ENCODE peak calls at places on chromosomes 2 and 18, in four cellular contexts. V, K, Q and A are unnamed samples.

GRCh38 chr2:208373460-208374089 is 33.0 kb upstream of the PTH2R start:
- DNase-seq in V (peak), K (peak), Q (no peak), A (peak)

GRCh38 chr18:49562481-49563129 is 748 bp downstream of the LIPG start:
- DNase-seq in V (no peak), K (peak), Q (no peak), A (peak)

GRCh38 chr18:48994044-48994651 is 43.4 kb upstream of the SMAD7 start:
- DNase-seq in V (no peak), K (no peak), Q (no peak), A (no peak)

GRCh38 chr18:10053861-10054260 is 140.0 kb downstream of the VAPA start:
- DNase-seq in V (no peak), K (no peak), Q (peak), A (no peak)

GRCh38 chr2:174344716-174345472 is 10.1 kb downstream of the SP9 start:
- DNase-seq in V (no peak), K (peak), Q (no peak), A (peak)

GRCh38 chr2:72389447-72389846 is 241.8 kb upstream of the CYP26B1 start:
- DNase-seq in V (no peak), K (no peak), Q (no peak), A (no peak)

GRCh38 chr2:102460467-102460866 is 12.6 kb upstream of the SLC9A4 start:
- DNase-seq in V (no peak), K (no peak), Q (no peak), A (no peak)

GRCh38 chr2:173959909-173960308 is 5.3 kb downstream of the SP3 start:
- DNase-seq in V (no peak), K (no peak), Q (no peak), A (no peak)

GRCh38 chr2:239874636-239875356 is 150.3 kb downstream of the NDUFA10 start:
- DNase-seq in V (peak), K (no peak), Q (peak), A (no peak)

GRCh38 chr2:100935372-100935752 is 66.7 kb upstream of the RPL31 start:
- DNase-seq in V (no peak), K (no peak), Q (no peak), A (no peak)

GRCh38 chr2:67389286-67389685 is 7.8 kb upstream of the ETAA1 start:
- DNase-seq in V (no peak), K (no peak), Q (no peak), A (no peak)

GRCh38 chr18:8050616-8051314 is 483.6 kb downstream of the PTPRM start:
- DNase-seq in V (no peak), K (no peak), Q (no peak), A (no peak)

GRCh38 chr2:45898819-45899218 is 247.3 kb downstream of the PRKCE start:
- DNase-seq in V (no peak), K (no peak), Q (no peak), A (no peak)

GRCh38 chr2:175806570-175806969 is 195.5 kb downstream of the LNPK start:
- DNase-seq in V (no peak), K (no peak), Q (no peak), A (no peak)

GRCh38 chr2:72943540-72944395 is 26.4 kb downstream of the EMX1 start:
- DNase-seq in V (no peak), K (no peak), Q (no peak), A (no peak)

GRCh38 chr2:66561645-66562336 is 126.9 kb downstream of the MEIS1 start:
- DNase-seq in V (no peak), K (no peak), Q (no peak), A (peak)

GRCh38 chr18:60017371-60017770 is 117.6 kb downstream of the PMAIP1 start:
- DNase-seq in V (no peak), K (no peak), Q (no peak), A (no peak)

GRCh38 chr2:226130192-226130591 is 669.4 kb downstream of the IRS1 start:
- DNase-seq in V (no peak), K (no peak), Q (no peak), A (peak)

GRCh38 chr2:200509227-200509607 is 651 bp downstream of the KCTD18 start:
- DNase-seq in V (no peak), K (peak), Q (no peak), A (peak)

GRCh38 chr2:1950474-1950873 is 206.2 kb upstream of the PXDN start:
- DNase-seq in V (no peak), K (no peak), Q (no peak), A (no peak)

GRCh38 chr18:8654482-8655451 is 45.5 kb downstream of the RAB12 start:
- DNase-seq in V (no peak), K (no peak), Q (no peak), A (no peak)

GRCh38 chr18:24421831-24422230 is 4.6 kb upstream of the IMPACT start:
- DNase-seq in V (no peak), K (no peak), Q (no peak), A (no peak)

GRCh38 chr18:627211-627610 is 30.2 kb upstream of the TYMS start:
- DNase-seq in V (no peak), K (no peak), Q (no peak), A (no peak)

DNA sequence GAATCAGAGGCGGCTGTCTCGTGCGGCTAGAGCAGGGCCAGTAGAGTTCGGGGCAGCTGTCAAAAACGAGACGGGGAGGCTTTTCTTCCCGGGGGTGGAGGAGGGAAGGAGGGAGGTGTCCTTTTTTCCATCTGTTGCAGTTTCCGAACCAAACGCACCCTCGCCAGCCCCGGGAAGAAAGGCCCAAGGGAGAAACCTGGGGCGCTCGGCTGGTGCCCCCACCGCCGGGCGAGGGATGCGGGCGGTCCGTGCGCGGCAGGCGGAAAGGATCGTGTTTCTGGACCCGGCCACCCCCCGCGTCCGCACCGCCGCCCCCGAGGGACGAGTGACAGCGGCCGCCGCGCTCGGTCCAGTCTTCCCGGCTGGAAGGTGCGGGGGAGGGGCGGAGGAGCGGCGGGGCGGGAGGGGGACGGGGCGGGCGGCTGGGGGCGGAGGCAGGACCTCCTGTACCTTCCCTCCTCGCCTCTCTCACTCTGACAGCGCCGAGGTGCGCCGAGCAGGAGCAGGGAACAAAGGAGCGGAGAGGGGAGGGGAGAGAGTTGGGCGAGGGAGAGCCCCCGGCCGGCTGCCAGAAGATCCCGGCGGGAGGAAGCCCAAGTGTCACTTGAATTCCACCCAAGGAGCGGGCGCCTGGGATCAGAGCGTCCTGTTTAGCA is at the start of gene TGIF1:
- DNase-seq in V (peak), K (peak), Q (peak), A (peak)
- TF ChIP-seq CTCF in V (no peak), K (no peak), Q (no peak), A (no peak)

DNA sequence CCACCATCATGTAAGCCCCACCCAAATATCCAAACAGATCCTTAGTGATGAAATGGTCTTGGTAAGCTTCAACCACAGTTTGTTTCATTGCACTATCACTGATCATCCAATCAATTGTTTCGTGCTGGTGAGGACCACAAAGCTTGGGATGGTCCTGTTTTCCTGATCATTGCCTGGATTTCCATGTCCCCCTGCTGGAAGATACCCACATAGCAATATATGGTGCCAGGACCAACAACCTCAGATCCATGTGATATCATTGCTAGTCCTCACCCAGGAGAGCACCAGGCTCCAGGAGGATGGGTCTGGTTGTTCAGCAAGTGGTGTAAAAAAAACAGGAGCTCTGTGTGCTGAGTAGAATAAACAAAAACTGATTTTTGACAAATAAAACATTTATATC is 206.5 kb upstream of the SH3BP4 start:
- DNase-seq in V (no peak), K (no peak), Q (no peak), A (no peak)
- TF ChIP-seq CTCF in V (no peak), K (peak), Q (no peak), A (peak)

GRCh38 chr2:158297606-158298005 is 158.9 kb downstream of the CCDC148 start:
- DNase-seq in V (no peak), K (peak), Q (no peak), A (no peak)

GRCh38 chr2:158291544-158292175 is 164.9 kb downstream of the CCDC148 start:
- DNase-seq in V (no peak), K (no peak), Q (no peak), A (no peak)

GRCh38 chr2:158290225-158290624 is 166.3 kb downstream of the CCDC148 start:
- DNase-seq in V (no peak), K (no peak), Q (no peak), A (no peak)

GRCh38 chr2:158297120-158297519 is 159.4 kb downstream of the CCDC148 start:
- DNase-seq in V (no peak), K (no peak), Q (no peak), A (no peak)

DNA sequence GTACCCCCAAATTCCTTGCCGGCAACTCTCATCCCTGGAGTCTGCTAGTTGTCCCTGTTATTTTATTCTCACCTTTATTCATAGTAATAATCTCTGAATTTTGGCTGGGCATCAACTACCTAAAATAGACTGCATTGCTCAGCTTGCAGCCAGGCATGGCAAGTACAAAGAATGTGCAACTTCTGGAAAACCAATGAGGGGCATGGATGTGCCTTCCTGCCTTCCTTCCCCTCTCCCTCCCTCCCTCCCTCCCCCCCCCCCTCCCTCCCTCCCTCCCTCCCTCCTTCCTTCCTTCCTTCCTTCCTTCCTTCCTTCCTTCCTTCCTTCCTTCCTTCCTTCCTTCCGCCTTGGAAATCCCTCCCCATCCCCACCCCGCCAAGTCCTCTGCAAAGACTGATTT is 162.8 kb downstream of the CCDC148 start:
- DNase-seq in V (no peak), K (no peak), Q (no peak), A (no peak)
- TF ChIP-seq CTCF in V (no peak), K (no peak), Q (no peak), A (no peak)

DNA sequence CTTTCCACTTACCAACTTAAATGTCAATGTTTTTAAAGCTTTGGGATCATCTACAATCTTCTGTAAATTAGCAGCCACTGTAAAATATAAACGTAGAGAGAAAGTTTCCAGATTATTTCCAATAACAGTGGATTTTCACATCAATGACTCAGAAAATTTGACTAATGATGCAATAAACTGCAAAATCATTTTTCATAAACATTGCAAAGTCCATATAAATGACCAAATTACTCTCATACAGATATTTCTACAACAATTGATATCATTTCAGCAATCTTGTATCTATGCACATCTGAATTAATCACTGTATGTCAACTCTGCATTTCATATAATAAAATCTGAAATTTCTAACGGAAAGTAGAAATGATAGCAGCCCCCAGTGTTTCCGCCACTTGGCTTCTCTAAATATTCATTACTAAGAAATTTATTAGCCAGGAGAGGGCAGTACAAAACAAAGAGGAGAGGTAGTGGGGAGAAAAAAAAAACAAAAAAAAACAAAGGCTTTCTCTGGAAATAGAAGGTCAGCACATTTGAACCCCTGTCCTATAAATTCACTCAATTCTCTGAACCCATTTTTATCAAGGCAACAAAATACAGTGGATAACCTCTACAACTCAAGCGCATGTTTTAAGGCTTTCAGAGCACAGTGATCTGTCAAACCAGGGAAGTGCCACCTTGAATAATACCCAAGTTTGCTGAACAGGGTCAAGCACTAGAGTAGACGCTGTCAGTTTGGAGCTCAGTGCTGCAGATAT is 282.6 kb downstream of the STK39 start:
- DNase-seq in V (no peak), K (no peak), Q (no peak), A (peak)
- TF ChIP-seq CTCF in V (no peak), K (no peak), Q (no peak), A (peak)

GRCh38 chr2:217068677-217069250 is 208.9 kb upstream of the TNP1 start:
- DNase-seq in V (no peak), K (no peak), Q (no peak), A (no peak)

GRCh38 chr2:217067787-217068186 is 207.9 kb upstream of the TNP1 start:
- DNase-seq in V (no peak), K (no peak), Q (no peak), A (no peak)

GRCh38 chr2:217066510-217067270 is 206.8 kb upstream of the TNP1 start:
- DNase-seq in V (no peak), K (no peak), Q (no peak), A (no peak)

GRCh38 chr2:217064234-217065103 is 204.6 kb upstream of the TNP1 start:
- DNase-seq in V (no peak), K (no peak), Q (no peak), A (peak)

DNA sequence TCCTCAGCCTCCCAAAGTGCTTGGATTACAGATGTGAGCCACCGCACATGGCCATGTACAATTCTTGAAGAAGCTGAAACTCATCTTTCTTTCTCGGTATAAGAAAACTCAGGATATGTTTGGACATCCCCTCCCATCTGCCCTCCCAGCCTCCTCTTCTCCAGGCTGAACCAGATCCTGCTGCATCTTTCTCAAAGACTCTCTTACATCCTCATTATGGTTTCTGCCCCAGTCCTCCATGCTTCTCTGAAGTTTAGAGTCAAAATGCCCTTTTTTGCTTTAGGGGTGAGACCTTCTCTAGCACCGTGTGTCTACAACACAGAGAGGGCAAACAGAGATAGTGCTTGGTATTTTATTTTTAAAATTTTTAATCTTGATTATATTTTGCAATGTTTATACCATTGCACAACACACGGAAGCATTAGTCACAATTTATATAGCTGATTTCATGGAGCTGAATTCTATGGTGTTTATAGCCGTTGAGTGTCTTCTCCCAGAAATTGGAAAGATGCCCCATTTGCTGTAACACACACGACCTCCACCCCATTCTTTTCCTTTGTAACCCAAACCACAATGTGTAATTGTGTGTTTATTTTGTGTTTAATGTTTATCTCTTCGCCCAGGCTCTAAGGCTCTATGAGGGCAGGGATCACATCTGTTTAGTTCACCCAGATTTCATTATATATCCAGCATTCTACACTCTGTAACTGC is 206.0 kb upstream of the TNP1 start:
- DNase-seq in V (no peak), K (peak), Q (no peak), A (no peak)
- TF ChIP-seq CTCF in V (no peak), K (no peak), Q (no peak), A (no peak)

GRCh38 chr2:202870431-202871160 is 970 bp downstream of the ICA1L start:
- DNase-seq in V (peak), K (peak), Q (peak), A (peak)

GRCh38 chr2:202871161-202872141 is at the start of gene ICA1L:
- DNase-seq in V (peak), K (peak), Q (peak), A (peak)
- TF ChIP-seq CTCF in V (no peak), K (no peak), Q (peak), A (no peak)

GRCh38 chr2:16393483-16394071 is 272.1 kb downstream of the CYRIA start:
- DNase-seq in V (no peak), K (no peak), Q (no peak), A (peak)
- TF ChIP-seq CTCF in V (no peak), K (no peak), Q (no peak), A (no peak)

GRCh38 chr2:135898234-135898786 is 22.1 kb upstream of the MCM6 start:
- DNase-seq in V (no peak), K (no peak), Q (no peak), A (no peak)

GRCh38 chr2:135899567-135899966 is 23.3 kb upstream of the MCM6 start:
- DNase-seq in V (no peak), K (no peak), Q (no peak), A (no peak)

GRCh38 chr2:135904590-135904989 is 28.3 kb upstream of the MCM6 start:
- DNase-seq in V (no peak), K (peak), Q (no peak), A (no peak)

GRCh38 chr2:135905679-135906078 is 29.4 kb upstream of the MCM6 start:
- DNase-seq in V (no peak), K (no peak), Q (no peak), A (no peak)

DNA sequence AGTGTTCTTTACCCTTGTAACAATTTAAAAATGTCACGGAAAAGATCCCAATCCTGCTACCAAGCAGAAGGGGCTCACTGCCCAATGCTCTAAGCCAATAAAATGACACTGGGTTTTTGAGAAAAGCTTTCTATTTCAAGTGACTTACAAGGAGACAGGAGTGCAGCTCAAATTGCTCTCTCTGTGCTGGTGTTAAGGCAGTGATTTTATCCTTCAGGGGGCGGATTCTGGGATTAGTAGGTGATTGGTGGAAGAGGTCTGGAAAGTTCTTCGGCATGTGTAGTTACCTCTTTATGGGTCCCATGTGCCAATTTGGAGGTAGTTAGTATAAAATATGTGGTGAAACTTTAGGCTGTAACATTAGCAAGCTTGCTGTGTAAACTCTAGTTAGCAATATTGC is 27.4 kb upstream of the MCM6 start:
- DNase-seq in V (no peak), K (no peak), Q (no peak), A (peak)
- TF ChIP-seq CTCF in V (no peak), K (no peak), Q (no peak), A (no peak)

DNA sequence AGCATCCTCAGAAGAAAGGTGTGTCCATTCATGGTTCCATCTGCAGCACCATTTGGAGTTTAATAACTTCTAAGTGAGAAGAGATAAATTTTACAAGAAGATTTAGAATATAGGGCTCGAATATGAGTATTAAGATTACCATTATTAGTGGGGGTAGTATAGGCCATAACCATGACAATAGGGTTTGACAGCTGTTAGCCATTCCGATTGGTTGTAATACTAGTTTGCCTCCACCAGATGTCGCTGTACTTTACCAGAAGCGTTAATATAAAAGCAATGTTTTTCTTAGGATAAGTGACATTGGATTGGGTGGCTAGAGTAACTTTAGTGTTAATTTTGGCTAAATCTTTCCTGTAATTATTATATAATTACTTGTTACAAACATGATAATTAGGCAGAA is 107.5 kb upstream of the SRD5A2 start:
- DNase-seq in V (no peak), K (no peak), Q (no peak), A (no peak)
- TF ChIP-seq CTCF in V (no peak), K (peak), Q (peak), A (peak)